ENCODE peak calls at places on chromosomes 7 and 10, in six cellular contexts. J is bronchial epithelial cell, S is colonic mucosa, V is fibroblast of pulmonary artery, G is B cell, Y is NCI-H1417. X is an unnamed sample.

GRCh38 chr10:15472008-15472407 is 100.9 kb upstream of the FAM171A1 start:
- DNase-seq in J (no peak), S (no peak), V (no peak), G (no peak), Y (no peak), X (no peak)

GRCh38 chr10:63491558-63492316 is 26.0 kb upstream of the JMJD1C start:
- DNase-seq in J (peak), S (no peak), V (peak), G (no peak), Y (no peak), X (peak)

GRCh38 chr10:122515022-122515424 is 45.5 kb upstream of the DMBT1 start:
- DNase-seq in J (no peak), S (no peak), V (peak), G (no peak), Y (no peak), X (no peak)

GRCh38 chr7:98760201-98760651 is 109.6 kb downstream of the TMEM130 start:
- DNase-seq in J (no peak), S (no peak), V (no peak), G (no peak), Y (no peak), X (no peak)

GRCh38 chr7:121547341-121548092 is 151.4 kb upstream of the FAM3C start:
- DNase-seq in J (peak), S (no peak), V (peak), G (peak), Y (peak), X (peak)

GRCh38 chr7:137801003-137801402 is 45.8 kb downstream of the DGKI start:
- DNase-seq in J (peak), S (no peak), V (peak), G (no peak), Y (no peak), X (peak)

GRCh38 chr10:62268027-62268398 is 631 bp downstream of the RTKN2 start:
- DNase-seq in J (no peak), S (peak), V (no peak), G (no peak), Y (peak), X (no peak)

GRCh38 chr7:110835209-110835608 is 255.7 kb upstream of the LRRN3 start:
- DNase-seq in J (peak), S (peak), V (no peak), G (no peak), Y (peak), X (peak)

GRCh38 chr10:131264110-131264788 is 47.3 kb downstream of the TCERG1L start:
- DNase-seq in J (no peak), S (no peak), V (no peak), G (no peak), Y (no peak), X (no peak)

GRCh38 chr7:137694405-137694804 is 152.4 kb downstream of the DGKI start:
- DNase-seq in J (peak), S (no peak), V (no peak), G (no peak), Y (no peak), X (no peak)

GRCh38 chr10:4834896-4835405 is 8.9 kb downstream of the AKR1E2 start:
- DNase-seq in J (peak), S (no peak), V (no peak), G (no peak), Y (no peak), X (no peak)

GRCh38 chr10:71383972-71384687 is 12.6 kb upstream of the CDH23 start:
- DNase-seq in J (peak), S (peak), V (peak), G (peak), Y (peak), X (no peak)

GRCh38 chr10:84310470-84310869 is 17.9 kb upstream of the CCSER2 start:
- DNase-seq in J (peak), S (no peak), V (peak), G (no peak), Y (no peak), X (peak)

GRCh38 chr7:66921396-66921917 is 432 bp downstream of the TMEM248 start:
- DNase-seq in J (peak), S (peak), V (peak), G (no peak), Y (no peak), X (peak)

GRCh38 chr10:76558996-76559888 is 1078.4 kb downstream of the KCNMA1 start:
- DNase-seq in J (no peak), S (no peak), V (peak), G (no peak), Y (no peak), X (no peak)

GRCh38 chr7:2717293-2717904 is 29.4 kb downstream of the AMZ1 start:
- DNase-seq in J (peak), S (peak), V (peak), G (peak), Y (peak), X (no peak)

GRCh38 chr10:102231357-102232318 is 5.5 kb downstream of the ELOVL3 start:
- DNase-seq in J (no peak), S (peak), V (peak), G (peak), Y (peak), X (no peak)

GRCh38 chr7:140646931-140647647 is 6.5 kb upstream of the DENND2A start:
- DNase-seq in J (peak), S (peak), V (peak), G (peak), Y (peak), X (no peak)

GRCh38 chr7:140003913-140004382 is 58.8 kb downstream of the PARP12 start:
- DNase-seq in J (peak), S (peak), V (peak), G (peak), Y (peak), X (peak)

GRCh38 chr10:46248651-46249131 is 38.1 kb upstream of the ANTXRL start:
- DNase-seq in J (no peak), S (peak), V (no peak), G (no peak), Y (no peak), X (no peak)

GRCh38 chr7:42096681-42097637 is 140.1 kb downstream of the GLI3 start:
- DNase-seq in J (no peak), S (no peak), V (peak), G (no peak), Y (no peak), X (no peak)

GRCh38 chr7:84668116-84668515 is 473.5 kb upstream of the SEMA3A start:
- DNase-seq in J (no peak), S (no peak), V (no peak), G (no peak), Y (no peak), X (no peak)

GRCh38 chr10:97574374-97575100 is 2.0 kb downstream of the ANKRD2 start:
- DNase-seq in J (peak), S (peak), V (peak), G (no peak), Y (no peak), X (peak)

GRCh38 chr7:117385340-117386124 is 41.8 kb downstream of the ASZ1 start:
- DNase-seq in J (peak), S (no peak), V (peak), G (no peak), Y (peak), X (no peak)

GRCh38 chr7:149729983-149730801 is 43.2 kb downstream of the ZNF467 start:
- DNase-seq in J (no peak), S (no peak), V (no peak), G (no peak), Y (no peak), X (no peak)

GRCh38 chr10:129854181-129854580 is 109.9 kb downstream of the EBF3 start:
- DNase-seq in J (no peak), S (no peak), V (no peak), G (no peak), Y (no peak), X (no peak)

GRCh38 chr10:52394246-52394645 is 80.2 kb downstream of the DKK1 start:
- DNase-seq in J (no peak), S (no peak), V (no peak), G (no peak), Y (no peak), X (no peak)

GRCh38 chr7:122055072-122055471 is 89.0 kb downstream of the AASS start:
- DNase-seq in J (peak), S (no peak), V (no peak), G (no peak), Y (no peak), X (no peak)

GRCh38 chr10:79181680-79182079 is 112.9 kb downstream of the ZMIZ1 start:
- DNase-seq in J (no peak), S (no peak), V (no peak), G (no peak), Y (no peak), X (no peak)

GRCh38 chr10:112906945-112907344 is 43.1 kb upstream of the TCF7L2 start:
- DNase-seq in J (no peak), S (no peak), V (no peak), G (no peak), Y (no peak), X (no peak)

GRCh38 chr7:29100857-29101256 is 45.5 kb downstream of the CPVL start:
- DNase-seq in J (no peak), S (no peak), V (no peak), G (no peak), Y (no peak), X (no peak)

GRCh38 chr7:46034056-46034768 is 113.1 kb upstream of the IGFBP3 start:
- DNase-seq in J (peak), S (no peak), V (peak), G (no peak), Y (no peak), X (no peak)

GRCh38 chr7:33040803-33041516 is 21.6 kb downstream of the NT5C3A start:
- DNase-seq in J (peak), S (peak), V (no peak), G (peak), Y (no peak), X (peak)

GRCh38 chr10:15515207-15515606 is 144.1 kb upstream of the FAM171A1 start:
- DNase-seq in J (no peak), S (peak), V (no peak), G (no peak), Y (no peak), X (no peak)

GRCh38 chr10:12502526-12503274 is 153.4 kb downstream of the CAMK1D start:
- DNase-seq in J (no peak), S (peak), V (no peak), G (no peak), Y (no peak), X (no peak)

GRCh38 chr10:28253174-28253783 is 49.6 kb downstream of the MPP7 start:
- DNase-seq in J (no peak), S (no peak), V (no peak), G (no peak), Y (no peak), X (no peak)